ENCODE peak calls at places on chromosomes 11 and 22, in nine cellular contexts. M is transverse colon, F is brain microvascular endothelial cell, W is neural progenitor cell, U is endodermal cell, X is HCT116, Y is body of pancreas, R is colonic mucosa, I is keratinocyte. L is an unnamed sample. For H3K36me3, the result is how much of the 10 kb centered on the place peaks cover.

GRCh38 chr22:36056980-36057379 is 28.4 kb upstream of the RBFOX2 start:
- DNase-seq in M (no peak), F (no peak), W (no peak), U (no peak), X (no peak), Y (no peak), R (no peak), I (no peak), L (no peak)

GRCh38 chr11:76592961-76593360 is 77.6 kb downstream of the LRRC32 start:
- DNase-seq in M (peak), F (no peak), W (no peak), U (no peak), X (no peak), Y (no peak), R (peak), I (no peak), L (no peak)

GRCh38 chr11:10506013-10506370 is 35.0 kb downstream of the RNF141 start:
- DNase-seq in M (no peak), F (no peak), W (no peak), U (no peak), X (no peak), Y (no peak), R (no peak), I (peak), L (no peak)

GRCh38 chr11:116576523-116576922 is 196.3 kb downstream of the BUD13 start:
- DNase-seq in M (no peak), F (no peak), W (no peak), U (peak), X (no peak), Y (no peak), R (no peak), I (no peak), L (no peak)

GRCh38 chr11:105181521-105181920 is 42.0 kb upstream of the CARD18 start:
- DNase-seq in M (no peak), F (no peak), W (no peak), U (no peak), X (no peak), Y (no peak), R (no peak), I (no peak), L (no peak)

GRCh38 chr22:41256898-41257260 is 16.1 kb upstream of the CHADL start:
- DNase-seq in M (no peak), F (peak), W (peak), U (no peak), X (no peak), Y (no peak), R (no peak), I (no peak), L (no peak)

GRCh38 chr11:95512682-95513081 is 276.9 kb downstream of the FAM76B start:
- DNase-seq in M (peak), F (peak), W (no peak), U (no peak), X (no peak), Y (no peak), R (peak), I (no peak), L (no peak)

GRCh38 chr11:68215087-68215445 is 2.0 kb upstream of the KMT5B start:
- DNase-seq in M (no peak), F (no peak), W (no peak), U (peak), X (no peak), Y (peak), R (no peak), I (no peak), L (no peak)

GRCh38 chr11:74731301-74732094 is at the start of gene CHRDL2:
- DNase-seq in M (no peak), F (no peak), W (peak), U (peak), X (no peak), Y (peak), R (no peak), I (no peak), L (no peak)

GRCh38 chr11:69920500-69921428 is 101.5 kb upstream of the FGF3 start:
- DNase-seq in M (peak), F (no peak), W (no peak), U (peak), X (no peak), Y (peak), R (no peak), I (no peak), L (no peak)

GRCh38 chr11:8597182-8597581 is 3.2 kb upstream of the STK33 start:
- DNase-seq in M (no peak), F (peak), W (no peak), U (no peak), X (no peak), Y (no peak), R (no peak), I (peak), L (no peak)

GRCh38 chr11:70732493-70733206 is 334.3 kb downstream of the CTTN start:
- DNase-seq in M (no peak), F (no peak), W (no peak), U (no peak), X (peak), Y (no peak), R (no peak), I (no peak), L (no peak)

GRCh38 chr22:40247976-40248375 is 70.3 kb downstream of the TNRC6B start:
- DNase-seq in M (peak), F (no peak), W (no peak), U (no peak), X (no peak), Y (no peak), R (no peak), I (no peak), L (no peak)

GRCh38 chr11:8342821-8343681 is 79.4 kb upstream of the LMO1 start:
- DNase-seq in M (no peak), F (no peak), W (no peak), U (no peak), X (no peak), Y (no peak), R (no peak), I (no peak), L (no peak)

GRCh38 chr22:35972559-35972958 is 56.1 kb downstream of the RBFOX2 start:
- DNase-seq in M (no peak), F (no peak), W (no peak), U (no peak), X (no peak), Y (no peak), R (no peak), I (no peak), L (no peak)

GRCh38 chr11:124611016-124611571 is at the start of gene PANX3:
- DNase-seq in M (no peak), F (no peak), W (no peak), U (no peak), X (no peak), Y (no peak), R (no peak), I (no peak), L (no peak)

GRCh38 chr22:30424471-30425326 is 869 bp upstream of the MTFP1 start:
- DNase-seq in M (peak), F (peak), W (peak), U (peak), X (no peak), Y (peak), R (peak), I (no peak), L (no peak)

GRCh38 chr11:133413726-133414125 is 118.6 kb downstream of the OPCML start:
- DNase-seq in M (no peak), F (no peak), W (no peak), U (no peak), X (no peak), Y (no peak), R (no peak), I (no peak), L (no peak)

GRCh38 chr11:61510178-61510979 is 1.8 kb downstream of the LRRC10B start:
- DNase-seq in M (no peak), F (no peak), W (no peak), U (no peak), X (no peak), Y (no peak), R (no peak), I (no peak), L (no peak)

GRCh38 chr22:25449781-25450317 is 114.6 kb upstream of the GRK3 start:
- DNase-seq in M (no peak), F (no peak), W (no peak), U (no peak), X (no peak), Y (no peak), R (no peak), I (no peak), L (no peak)

GRCh38 chr11:124867700-124868099 is 2.5 kb downstream of the ROBO3 start:
- DNase-seq in M (no peak), F (peak), W (peak), U (peak), X (peak), Y (no peak), R (no peak), I (no peak), L (no peak)

GRCh38 chr22:27405672-27406388 is 395.7 kb downstream of the MN1 start:
- DNase-seq in M (peak), F (no peak), W (peak), U (peak), X (peak), Y (peak), R (peak), I (no peak), L (peak)

GRCh38 chr11:94650756-94651155 is 83.6 kb downstream of the PIWIL4 start:
- DNase-seq in M (peak), F (peak), W (no peak), U (peak), X (no peak), Y (no peak), R (peak), I (no peak), L (no peak)

GRCh38 chr11:47566166-47566546 is 757 bp downstream of the PTPMT1 start:
- DNase-seq in M (no peak), F (no peak), W (no peak), U (no peak), X (no peak), Y (peak), R (no peak), I (no peak), L (peak)

GRCh38 chr11:249062-249461 is 12.3 kb downstream of the PSMD13 start:
- DNase-seq in M (no peak), F (no peak), W (no peak), U (no peak), X (no peak), Y (no peak), R (no peak), I (no peak), L (no peak)
- TF ChIP-seq CTCF in M (no peak), F (no peak), W (no peak), U (no peak), X (no peak), Y (no peak), R (no peak), I (no peak), L (no peak)

GRCh38 chr11:26623076-26623666 is 51.1 kb upstream of the MUC15 start:
- DNase-seq in M (no peak), F (peak), W (no peak), U (no peak), X (no peak), Y (no peak), R (no peak), I (no peak), L (no peak)
- H3K27ac ChIP-seq in M (no peak), F (no peak), W (no peak), U (no peak), X (no peak), Y (no peak), R (no peak), I (peak), L (no peak)

GRCh38 chr11:18080451-18080850 is 25.4 kb downstream of the SAAL1 start:
- DNase-seq in M (no peak), F (no peak), W (no peak), U (no peak), X (no peak), Y (no peak), R (no peak), I (no peak), L (no peak)
- H3K36me3 ChIP-seq in M (under half), F (under half), W (under half), U (half or more), X (under half), Y (under half), R (under half), I (under half), L (half or more)

DNA sequence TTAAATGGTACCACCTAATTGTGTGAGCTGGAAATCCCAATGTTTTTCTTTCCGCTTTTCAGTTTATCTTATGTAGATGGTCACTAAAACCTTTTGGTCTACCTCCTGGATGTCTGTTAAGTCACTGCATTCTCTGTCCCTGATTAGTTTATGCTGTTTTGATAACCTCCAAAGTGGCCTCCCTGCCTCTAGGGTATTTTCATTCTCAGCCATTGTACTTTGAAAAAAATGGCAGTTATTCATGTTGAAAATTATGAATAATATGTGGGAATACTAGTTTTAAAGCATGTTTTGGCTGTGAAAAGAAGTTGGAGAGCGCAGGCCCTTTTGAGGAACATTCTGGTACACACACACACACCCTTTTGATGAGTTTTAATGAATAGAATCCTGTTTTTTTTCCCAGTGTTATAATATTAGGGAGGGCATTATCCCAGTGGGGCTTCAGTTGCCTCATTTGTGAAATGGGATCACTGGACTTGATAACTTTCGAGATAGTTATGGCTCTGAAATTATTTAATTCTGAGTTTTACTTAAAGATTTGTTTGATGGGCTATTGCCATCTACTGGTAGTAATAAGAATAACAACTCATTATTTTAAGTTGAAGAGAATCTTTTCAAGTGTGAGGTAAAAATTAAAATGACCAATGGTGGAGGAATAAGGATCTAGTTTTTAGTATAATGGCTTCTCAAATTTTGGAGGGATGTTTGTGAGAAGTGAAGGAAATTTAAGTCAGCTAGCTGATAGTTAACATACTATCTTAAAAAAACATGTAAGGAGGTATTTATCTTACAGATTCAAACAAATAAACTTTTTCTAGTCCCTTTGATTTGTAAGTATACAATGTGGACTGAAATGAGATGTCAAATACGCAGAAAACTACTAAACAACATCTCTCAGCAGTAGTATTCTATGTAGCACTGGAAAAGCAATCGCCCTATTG is 3.9 kb downstream of the FDX1 start:
- DNase-seq in M (no peak), F (no peak), W (no peak), U (no peak), X (no peak), Y (no peak), R (no peak), I (no peak), L (no peak)
- TF ChIP-seq CTCF in M (peak), F (peak), W (peak), U (peak), X (peak), Y (peak), R (peak), I (no peak), L (no peak)

GRCh38 chr11:129045150-129045549 is 102.5 kb upstream of the TP53AIP1 start:
- DNase-seq in M (no peak), F (no peak), W (no peak), U (no peak), X (no peak), Y (no peak), R (no peak), I (no peak), L (no peak)

GRCh38 chr11:129048911-129049310 is 106.2 kb upstream of the TP53AIP1 start:
- DNase-seq in M (no peak), F (no peak), W (no peak), U (no peak), X (no peak), Y (no peak), R (no peak), I (no peak), L (no peak)
- H3K27ac ChIP-seq in M (no peak), F (no peak), W (no peak), U (no peak), X (no peak), Y (no peak), R (no peak), I (no peak), L (no peak)

GRCh38 chr11:72354356-72355115 is 79.8 kb downstream of the CLPB start:
- DNase-seq in M (no peak), F (peak), W (no peak), U (peak), X (no peak), Y (no peak), R (no peak), I (no peak), L (no peak)
- H3K36me3 ChIP-seq in M (under half), F (under half), W (under half), U (under half), X (under half), Y (under half), R (under half), I (under half), L (under half)

GRCh38 chr11:2590951-2591754 is 108.6 kb downstream of the KCNQ1OT1 start:
- DNase-seq in M (no peak), F (no peak), W (no peak), U (no peak), X (no peak), Y (peak), R (no peak), I (no peak), L (no peak)

GRCh38 chr11:2587976-2588748 is 111.6 kb downstream of the KCNQ1OT1 start:
- DNase-seq in M (no peak), F (no peak), W (no peak), U (no peak), X (no peak), Y (peak), R (no peak), I (no peak), L (peak)

GRCh38 chr11:2588809-2589537 is 110.8 kb downstream of the KCNQ1OT1 start:
- DNase-seq in M (peak), F (no peak), W (no peak), U (no peak), X (no peak), Y (peak), R (peak), I (no peak), L (no peak)

GRCh38 chr11:2590131-2590950 is 109.5 kb downstream of the KCNQ1OT1 start:
- DNase-seq in M (no peak), F (no peak), W (no peak), U (no peak), X (no peak), Y (no peak), R (no peak), I (no peak), L (no peak)

DNA sequence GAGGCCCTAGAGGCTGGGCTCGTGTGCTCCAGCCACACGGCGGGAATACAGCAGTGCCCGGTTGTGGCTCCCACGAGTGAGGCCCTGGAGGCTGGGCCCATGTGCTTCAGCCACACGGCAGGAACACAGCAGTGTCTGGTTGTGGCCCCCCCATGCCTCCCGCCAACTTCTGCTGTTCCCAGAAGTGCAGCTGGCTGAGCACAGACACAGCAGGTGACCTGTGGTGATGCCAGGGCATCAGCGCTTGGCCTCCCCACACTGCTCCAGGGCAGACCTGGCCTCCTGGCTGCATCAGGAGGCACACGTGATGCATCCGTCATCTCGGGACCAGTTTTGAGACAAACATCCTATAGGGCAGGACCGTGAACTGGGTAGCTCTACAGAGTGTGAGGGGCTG is 110.3 kb downstream of the KCNQ1OT1 start:
- DNase-seq in M (no peak), F (no peak), W (no peak), U (no peak), X (no peak), Y (peak), R (no peak), I (no peak), L (no peak)
- TF ChIP-seq CTCF in M (no peak), F (no peak), W (no peak), U (no peak), X (no peak), Y (no peak), R (no peak), I (no peak), L (no peak)